ENCODE peak calls at places on chromosomes 16 and 17, in six cellular contexts. I is GM23248; G is stomach; O is uterus; M is colonic mucosa; B is naive thymus-derived CD4-positive, alpha-beta T cell. U is an unnamed sample. For H3K36me3 and H3K4me1, the result is how much of the 10 kb centered on the place peaks cover.

GRCh38 chr17:79537686-79538085 is 73.2 kb downstream of the RBFOX3 start:
- DNase-seq in I (no peak), G (no peak), O (no peak), M (no peak), B (no peak), U (no peak)

GRCh38 chr16:585351-585750 is 4.5 kb upstream of the RAB40C start:
- DNase-seq in I (no peak), G (peak), O (peak), M (no peak), B (no peak), U (no peak)

GRCh38 chr16:11094075-11094593 is 149.8 kb downstream of the CLEC16A start:
- DNase-seq in I (no peak), G (no peak), O (no peak), M (no peak), B (no peak), U (no peak)

GRCh38 chr17:74427048-74427762 is 4.7 kb upstream of the GPRC5C start:
- DNase-seq in I (no peak), G (peak), O (no peak), M (peak), B (no peak), U (peak)

GRCh38 chr17:69608808-69609494 is 194.5 kb downstream of the MAP2K6 start:
- DNase-seq in I (peak), G (no peak), O (no peak), M (no peak), B (no peak), U (no peak)

GRCh38 chr17:47725446-47726109 is 7.5 kb upstream of the TBX21 start:
- DNase-seq in I (no peak), G (no peak), O (no peak), M (no peak), B (no peak), U (no peak)

GRCh38 chr17:51645056-51645455 is 384.7 kb downstream of the UTP18 start:
- DNase-seq in I (no peak), G (no peak), O (no peak), M (no peak), B (no peak), U (no peak)

GRCh38 chr17:47239663-47240374 is 13.8 kb upstream of the ITGB3 start:
- DNase-seq in I (peak), G (peak), O (peak), M (peak), B (no peak), U (peak)

GRCh38 chr16:65176603-65177002 is 54.7 kb upstream of the CDH11 start:
- DNase-seq in I (peak), G (no peak), O (peak), M (peak), B (no peak), U (peak)

GRCh38 chr16:86763819-86764218 is 185.5 kb downstream of the FOXL1 start:
- DNase-seq in I (peak), G (no peak), O (no peak), M (no peak), B (no peak), U (no peak)

GRCh38 chr17:62693616-62694415 is 66.3 kb downstream of the MRC2 start:
- DNase-seq in I (no peak), G (no peak), O (no peak), M (no peak), B (no peak), U (no peak)

DNA sequence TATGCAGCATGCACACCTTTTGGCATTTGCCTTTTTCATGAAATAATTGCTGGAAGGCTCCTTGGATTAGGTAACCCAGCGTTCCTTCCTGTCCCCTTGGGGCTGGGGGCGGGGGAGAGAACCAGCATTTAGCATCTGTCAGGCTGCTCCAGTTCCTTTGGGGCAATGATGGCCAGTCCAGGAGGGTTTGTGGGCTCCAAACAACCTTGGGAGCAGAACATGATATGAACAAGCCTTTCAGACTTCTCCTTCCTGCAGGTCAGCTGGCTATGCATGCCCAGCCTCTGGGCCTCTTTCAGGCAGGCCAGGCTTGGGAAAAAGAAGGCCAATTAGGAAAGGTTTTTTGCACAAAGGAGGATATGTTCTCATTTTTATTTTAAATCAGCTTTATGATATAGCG is 1.1 kb upstream of the SMTNL2 start:
- DNase-seq in I (no peak), G (no peak), O (no peak), M (no peak), B (no peak), U (no peak)
- H3K27ac ChIP-seq in I (no peak), G (no peak), O (no peak), M (no peak), B (no peak), U (no peak)

GRCh38 chr17:5027921-5028320 is 7.3 kb downstream of the SLC52A1 start:
- DNase-seq in I (no peak), G (no peak), O (no peak), M (no peak), B (no peak), U (no peak)
- H3K36me3 ChIP-seq in I (under half), G (under half), O (under half), M (under half), B (under half), U (under half)

GRCh38 chr16:89317729-89318429 is 100.4 kb downstream of the ZNF778 start:
- DNase-seq in I (no peak), G (no peak), O (no peak), M (peak), B (no peak), U (no peak)

GRCh38 chr16:89318871-89319627 is 101.5 kb downstream of the ZNF778 start:
- DNase-seq in I (no peak), G (no peak), O (no peak), M (no peak), B (no peak), U (no peak)

GRCh38 chr16:89317101-89317671 is 99.7 kb downstream of the ZNF778 start:
- DNase-seq in I (no peak), G (no peak), O (no peak), M (peak), B (no peak), U (no peak)

GRCh38 chr16:89319628-89319882 is 102.1 kb downstream of the ZNF778 start:
- DNase-seq in I (no peak), G (no peak), O (no peak), M (no peak), B (no peak), U (no peak)

DNA sequence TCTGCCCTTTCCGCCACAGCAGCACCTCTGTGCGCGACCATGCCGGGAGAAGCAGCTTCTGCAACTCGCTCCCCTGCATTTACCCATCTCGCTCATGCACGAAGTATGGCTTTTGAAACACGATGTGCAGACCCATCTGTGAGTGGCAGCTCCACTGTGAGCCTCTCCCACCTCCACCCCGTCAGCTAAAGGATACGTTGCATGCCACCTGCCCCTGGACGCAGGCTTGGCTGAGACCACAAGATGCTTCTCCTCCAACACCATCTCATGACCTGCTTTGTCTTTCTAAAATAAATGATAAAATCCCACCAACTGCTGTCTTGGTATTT is 100.9 kb downstream of the ZNF778 start:
- DNase-seq in I (no peak), G (no peak), O (no peak), M (no peak), B (no peak), U (no peak)
- H3K4me1 ChIP-seq in I (half or more), G (half or more), O (under half), M (under half), B (half or more), U (under half)

DNA sequence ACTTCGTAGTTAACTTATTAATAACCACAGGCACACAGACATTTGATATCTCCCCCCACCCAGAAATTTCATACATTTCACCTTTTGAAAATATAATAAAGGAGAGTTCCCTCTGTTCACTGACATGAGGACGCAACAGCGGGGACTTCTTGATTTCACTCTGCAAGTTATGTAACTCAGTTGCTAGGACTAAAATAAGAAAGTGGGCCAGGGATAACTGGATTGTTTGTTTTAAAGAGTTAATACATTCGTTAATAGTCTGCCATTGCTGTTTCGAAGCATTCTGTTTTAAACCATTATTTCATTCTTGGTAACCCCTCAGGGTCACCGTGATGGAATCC is 1.2 kb downstream of the RHOT1 start:
- DNase-seq in I (no peak), G (no peak), O (no peak), M (no peak), B (no peak), U (no peak)
- H3K27ac ChIP-seq in I (no peak), G (peak), O (no peak), M (no peak), B (no peak), U (no peak)

GRCh38 chr16:67541391-67542263 is 13.0 kb downstream of the RIPOR1 start:
- DNase-seq in I (peak), G (no peak), O (no peak), M (no peak), B (no peak), U (no peak)

GRCh38 chr16:67544329-67544841 is 15.8 kb downstream of the RIPOR1 start:
- DNase-seq in I (no peak), G (no peak), O (no peak), M (no peak), B (no peak), U (no peak)

GRCh38 chr16:67543582-67543981 is 15.0 kb downstream of the RIPOR1 start:
- DNase-seq in I (no peak), G (no peak), O (no peak), M (no peak), B (no peak), U (no peak)

GRCh38 chr16:67542464-67542863 is 13.8 kb downstream of the RIPOR1 start:
- DNase-seq in I (peak), G (peak), O (no peak), M (peak), B (peak), U (no peak)

DNA sequence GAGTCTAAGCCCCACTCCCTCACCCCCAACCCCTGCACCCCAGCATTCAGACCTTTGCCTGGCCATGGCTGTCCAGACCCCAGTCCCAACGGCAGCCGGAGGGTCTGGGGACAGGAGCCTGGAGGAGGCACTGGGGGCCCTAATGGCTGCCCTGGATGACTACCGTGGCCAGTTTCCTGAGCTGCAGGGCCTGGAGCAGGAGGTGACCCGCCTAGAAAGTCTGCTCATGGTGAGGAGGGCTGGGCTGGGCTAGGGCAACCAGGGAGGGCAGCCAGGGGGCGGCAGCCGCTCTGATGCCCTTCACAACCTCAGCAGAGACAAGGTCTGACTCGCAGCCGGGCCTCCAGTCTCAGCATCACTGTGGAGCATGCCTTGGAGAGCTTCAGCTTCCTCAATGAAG is 14.4 kb downstream of the RIPOR1 start:
- DNase-seq in I (no peak), G (no peak), O (no peak), M (no peak), B (no peak), U (no peak)
- H3K36me3 ChIP-seq in I (under half), G (under half), O (under half), M (under half), B (under half), U (under half)

DNA sequence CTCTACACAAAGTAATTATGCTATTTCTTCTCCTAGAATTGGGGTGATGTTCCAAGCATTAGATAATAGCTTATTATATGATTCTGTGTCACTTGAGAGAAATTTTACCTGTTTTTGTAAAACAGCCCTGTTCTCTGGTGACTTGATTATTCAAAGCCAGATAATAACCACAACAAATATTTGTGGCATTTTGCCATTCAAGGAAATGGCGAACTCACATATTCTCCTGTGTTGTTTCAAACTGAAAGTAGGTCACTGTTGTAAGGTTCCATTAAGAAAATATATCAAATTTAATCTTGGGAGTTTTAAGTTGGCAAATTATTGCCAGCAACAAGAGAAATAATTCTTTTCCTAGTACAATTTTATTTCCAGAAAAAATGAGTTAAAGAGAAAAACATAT is 124.8 kb downstream of the STXBP4 start:
- DNase-seq in I (no peak), G (no peak), O (no peak), M (no peak), B (no peak), U (no peak)
- H3K4me1 ChIP-seq in I (under half), G (under half), O (under half), M (under half), B (under half), U (under half)

GRCh38 chr17:17749025-17749772 is 67.9 kb downstream of the RAI1 start:
- DNase-seq in I (no peak), G (no peak), O (no peak), M (no peak), B (no peak), U (no peak)
- H3K27ac ChIP-seq in I (no peak), G (no peak), O (no peak), M (no peak), B (peak), U (no peak)

DNA sequence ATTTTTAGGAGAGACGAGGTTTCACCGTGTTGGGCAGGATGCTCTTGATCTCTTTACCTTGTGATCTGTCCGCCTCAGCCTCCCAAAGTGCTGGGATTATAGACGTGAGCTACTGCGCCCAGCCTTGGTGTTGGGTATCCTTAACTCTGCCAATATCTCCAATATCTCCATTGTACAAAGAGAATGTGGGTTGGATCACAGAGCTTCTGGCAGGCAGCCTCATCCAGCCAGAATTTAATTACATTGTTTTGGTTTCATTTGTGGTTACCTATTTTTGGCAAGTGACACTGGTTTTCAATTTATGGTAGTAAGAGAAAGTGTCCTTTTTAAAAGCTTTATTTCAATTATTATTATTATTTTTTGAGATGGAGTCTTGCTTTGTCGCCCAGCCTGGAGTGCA is 14.0 kb upstream of the RFWD3 start:
- DNase-seq in I (no peak), G (no peak), O (no peak), M (no peak), B (no peak), U (no peak)
- H3K36me3 ChIP-seq in I (under half), G (under half), O (under half), M (under half), B (under half), U (under half)